ENCODE peak calls at places on chromosomes 5 and 9, in five cellular contexts. L, T, F, G and U are unnamed samples.

GRCh38 chr9:107471562-107471961 is 18.0 kb downstream of the KLF4 start:
- DNase-seq in T (no peak), F (no peak), G (no peak), L (no peak), U (no peak)

GRCh38 chr5:139385061-139385889 is 2.2 kb upstream of the SLC23A1 start:
- DNase-seq in F (no peak), T (no peak), L (no peak), G (no peak), U (no peak)

GRCh38 chr5:99775189-99775588 is 760.0 kb upstream of the FAM174A start:
- DNase-seq in L (no peak), G (no peak), T (no peak), F (no peak), U (no peak)

GRCh38 chr9:34715639-34716215 is 5.8 kb upstream of the CCL21 start:
- DNase-seq in F (no peak), T (no peak), G (no peak), L (no peak), U (no peak)

GRCh38 chr9:131436386-131436785 is 42.5 kb downstream of the PRRC2B start:
- DNase-seq in L (no peak), F (no peak), G (no peak), T (no peak), U (no peak)

GRCh38 chr5:179858241-179858585 is 404 bp downstream of the MRNIP start:
- DNase-seq in F (peak; percentile 72), T (no peak), G (peak; percentile 39), L (peak; percentile 18), U (no peak)

GRCh38 chr5:180873628-180874520 is 12.8 kb upstream of the ZFP62 start:
- DNase-seq in L (no peak), G (peak; percentile 76), F (no peak), T (no peak), U (no peak)

GRCh38 chr5:83947763-83948162 is 227.1 kb upstream of the HAPLN1 start:
- DNase-seq in T (no peak), L (no peak), G (no peak), F (no peak), U (no peak)

GRCh38 chr5:132215329-132215728 is 12.3 kb downstream of the P4HA2 start:
- DNase-seq in T (no peak), F (peak; percentile 81), G (peak; percentile 98), L (no peak), U (no peak)

GRCh38 chr9:92638621-92639101 is 31.3 kb downstream of the IPPK start:
- DNase-seq in L (no peak), G (no peak), F (no peak), T (no peak), U (no peak)

GRCh38 chr9:91060520-91061343 is 259.1 kb downstream of the SYK start:
- DNase-seq in L (no peak), T (no peak), F (no peak), G (peak; percentile 72), U (no peak)

GRCh38 chr9:87116492-87116891 is 169.2 kb upstream of the GAS1 start:
- DNase-seq in L (no peak), F (no peak), T (no peak), G (no peak), U (no peak)

GRCh38 chr9:87111010-87111409 is 163.7 kb upstream of the GAS1 start:
- DNase-seq in L (no peak), T (no peak), G (no peak), F (no peak), U (no peak)

GRCh38 chr9:87115790-87116189 is 168.5 kb upstream of the GAS1 start:
- DNase-seq in T (no peak), G (no peak), F (no peak), L (no peak), U (no peak)

GRCh38 chr9:87112656-87113055 is 165.3 kb upstream of the GAS1 start:
- DNase-seq in F (no peak), G (no peak), L (no peak), T (no peak), U (no peak)

DNA sequence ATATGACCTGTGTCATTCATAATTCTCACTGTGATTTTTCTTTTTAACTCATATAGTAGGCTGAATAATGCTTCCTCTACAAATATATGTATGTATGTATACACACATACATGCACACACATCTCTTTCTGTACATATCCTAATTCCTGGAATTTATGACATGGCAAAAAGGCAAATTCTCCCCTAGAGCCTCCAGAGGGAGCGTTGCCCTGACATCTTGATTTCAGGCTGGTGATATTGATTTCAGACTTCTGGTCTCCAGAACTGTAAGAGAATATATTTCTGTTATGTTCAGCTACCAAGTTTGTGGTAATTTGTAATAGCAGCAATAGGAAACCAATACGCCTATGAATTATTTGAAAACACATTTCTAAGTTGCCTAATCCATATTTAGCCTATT is 166.6 kb upstream of the GAS1 start:
- DNase-seq in F (no peak), T (no peak), L (no peak), G (no peak), U (no peak)
- TF ChIP-seq CTCF in F (peak; percentile 31), T (peak; percentile 13), L (no peak), G (no peak), U (no peak)

DNA sequence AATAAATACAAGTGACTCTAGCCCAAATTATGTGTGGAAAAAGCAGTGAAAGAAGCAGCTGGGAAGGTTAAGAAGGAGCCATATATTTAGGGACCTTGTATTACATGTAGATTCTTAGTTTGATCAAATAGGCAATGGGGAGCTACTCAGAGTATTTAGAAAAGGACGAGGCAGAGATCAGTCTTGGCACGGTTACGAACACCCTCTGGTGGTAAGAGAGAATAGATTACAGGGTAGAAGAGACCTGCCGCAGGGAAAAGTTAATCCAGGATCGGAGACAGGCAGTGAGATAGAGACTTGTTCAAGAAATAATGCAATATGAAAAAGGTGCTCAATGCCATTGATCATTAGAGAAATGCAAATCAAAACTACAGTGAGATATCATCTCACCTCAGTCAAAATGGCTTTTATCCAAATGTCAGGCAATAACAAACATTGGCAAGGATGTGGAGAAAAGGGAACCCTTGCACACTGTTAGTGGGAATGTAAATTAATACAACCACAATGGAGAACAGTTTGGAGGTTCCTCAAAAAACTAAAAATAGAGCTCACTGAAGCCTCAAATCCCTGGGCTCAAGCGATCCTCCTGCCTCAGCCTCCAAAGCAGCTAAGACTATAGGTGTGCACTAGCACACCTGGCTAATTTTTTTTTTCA is 12.0 kb downstream of the INIP start:
- DNase-seq in L (peak; percentile 19), F (peak; percentile 14), T (no peak), G (peak; percentile 58), U (peak; percentile 20)
- TF ChIP-seq CTCF in L (peak; percentile 14), F (peak; percentile 36), T (peak; percentile 59), G (peak; percentile 62), U (peak; percentile 64)

GRCh38 chr5:68450245-68450852 is 234.8 kb downstream of the PIK3R1 start:
- DNase-seq in G (no peak), L (no peak), F (no peak), T (no peak), U (no peak)
- TF ChIP-seq CTCF in G (no peak), L (no peak), F (no peak), T (no peak), U (no peak)

GRCh38 chr5:111461261-111461671 is 51.1 kb downstream of the STARD4 start:
- DNase-seq in G (no peak), T (no peak), L (peak; percentile 26), F (peak; percentile 53), U (peak; percentile 6)
- TF ChIP-seq CTCF in G (no peak), T (peak; percentile 60), L (no peak), F (peak; percentile 55), U (peak; percentile 67)

GRCh38 chr5:143760137-143760505 is 51.8 kb upstream of the HMHB1 start:
- DNase-seq in F (no peak), L (no peak), T (no peak), G (no peak), U (no peak)
- TF ChIP-seq CTCF in F (no peak), L (no peak), T (no peak), G (no peak), U (no peak)

DNA sequence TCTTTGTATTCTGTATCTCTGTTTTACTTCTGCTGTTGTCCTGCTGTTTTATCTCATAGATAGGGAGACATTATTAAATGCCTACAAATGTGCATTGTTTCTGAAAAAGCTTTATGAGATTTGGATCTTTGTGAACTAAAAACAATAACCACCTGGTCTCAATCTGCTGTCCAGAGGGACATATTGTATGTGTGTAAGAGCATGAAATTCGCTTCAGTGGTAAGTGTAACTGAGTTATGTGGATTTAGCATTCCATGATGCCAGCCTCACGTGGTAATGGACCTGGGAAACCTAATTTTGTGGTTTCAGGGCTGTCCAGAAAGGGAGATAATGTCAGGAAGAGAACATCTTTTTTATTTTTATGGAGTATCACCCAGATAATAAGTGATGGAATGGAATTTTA is 119.3 kb downstream of the GDNF start:
- DNase-seq in F (peak; percentile 33), G (no peak), T (no peak), L (no peak), U (no peak)
- TF ChIP-seq CTCF in F (no peak), G (no peak), T (no peak), L (no peak), U (no peak)